ENCODE peak calls at places on chromosomes 1 and 21, in six cellular contexts. E is left kidney; J is HTR-8/SVneo; F is stimulated activated CD8-positive, alpha-beta memory T cell treated with anti-CD3 and anti-CD28 coated beads, Interleukin-7, amount 100 ng/mL, for 24 hours; U is substantia nigra; T is brain microvascular endothelial cell. X is an unnamed sample.

GRCh38 chr21:31475223-31475622 is 131.2 kb upstream of the TIAM1 start:
- DNase-seq in J (no peak), F (no peak), U (no peak), E (no peak), T (no peak), X (no peak)

GRCh38 chr1:94095112-94095637 is 25.8 kb downstream of the ABCA4 start:
- DNase-seq in F (no peak), T (peak; percentile 99), E (peak; percentile 78), J (no peak), U (no peak), X (no peak)

GRCh38 chr1:37553598-37553926 is 531 bp downstream of the SNIP1 start:
- DNase-seq in E (no peak), J (no peak), U (no peak), T (no peak), F (no peak), X (no peak)

GRCh38 chr1:40167317-40167716 is 6.1 kb downstream of the RLF start:
- DNase-seq in E (no peak), F (no peak), T (no peak), J (no peak), U (no peak), X (no peak)

GRCh38 chr1:246631426-246631825 is 65.2 kb downstream of the CNST start:
- DNase-seq in U (no peak), J (peak; percentile 18), T (peak; percentile 22), F (no peak), E (no peak), X (no peak)

GRCh38 chr1:27074175-27074780 is 61.6 kb upstream of the TENT5B start:
- DNase-seq in U (no peak), J (peak; percentile 20), E (no peak), T (peak; percentile 29), F (no peak), X (no peak)

GRCh38 chr1:202862672-202863560 is 26.0 kb downstream of the RABIF start:
- DNase-seq in T (no peak), F (no peak), U (no peak), E (no peak), J (no peak), X (no peak)

GRCh38 chr1:26375081-26375480 is 2.5 kb upstream of the ZNF683 start:
- DNase-seq in F (no peak), T (no peak), U (no peak), E (no peak), J (no peak), X (no peak)

X was measured in foreskin keratinocyte.